ENCODE peak calls at places on chromosomes 11 and 22, in seven cellular contexts. J is tibial nerve, D is OCI-LY7, P is pancreas, L is adrenal gland, I is brain microvascular endothelial cell, F is aorta. A is an unnamed sample.

GRCh38 chr11:126194121-126194543 is 17.3 kb downstream of the RPUSD4 start:
- DNase-seq in J (peak), D (peak), P (no peak), L (peak), I (peak), F (no peak), A (peak)

GRCh38 chr11:6992457-6993431 is 27.4 kb downstream of the ZNF214 start:
- DNase-seq in J (no peak), D (no peak), P (no peak), L (no peak), I (peak), F (no peak), A (no peak)

GRCh38 chr22:30277547-30278344 is 11.1 kb upstream of the OSM start:
- DNase-seq in J (no peak), D (no peak), P (no peak), L (peak), I (peak), F (peak), A (no peak)

GRCh38 chr11:121895919-121896318 is 220.1 kb downstream of the BLID start:
- DNase-seq in J (no peak), D (no peak), P (no peak), L (no peak), I (no peak), F (no peak), A (no peak)

GRCh38 chr11:59560702-59561469 is 49.5 kb downstream of the OR4D9 start:
- DNase-seq in J (peak), D (peak), P (peak), L (peak), I (peak), F (peak), A (peak)

GRCh38 chr11:61281581-61282250 is 13.4 kb downstream of the VWCE start:
- DNase-seq in J (peak), D (peak), P (no peak), L (peak), I (no peak), F (no peak), A (peak)

GRCh38 chr11:1888347-1888753 is 3.3 kb downstream of the PRR33 start:
- DNase-seq in J (no peak), D (no peak), P (no peak), L (no peak), I (no peak), F (no peak), A (no peak)

GRCh38 chr22:31143537-31143936 is 3.2 kb upstream of the PLA2G3 start:
- DNase-seq in J (no peak), D (no peak), P (no peak), L (peak), I (no peak), F (no peak), A (no peak)

GRCh38 chr11:27444801-27445215 is 27.8 kb downstream of the LGR4 start:
- DNase-seq in J (no peak), D (no peak), P (no peak), L (no peak), I (no peak), F (no peak), A (no peak)

GRCh38 chr22:22720201-22720723 is 75.8 kb downstream of the GGTLC2 start:
- DNase-seq in J (peak), D (peak), P (no peak), L (no peak), I (peak), F (no peak), A (peak)

GRCh38 chr22:28222976-28223375 is 303.9 kb upstream of the PITPNB start:
- DNase-seq in J (no peak), D (no peak), P (no peak), L (no peak), I (peak), F (no peak), A (no peak)

GRCh38 chr22:45226681-45227186 is 14.0 kb downstream of the KIAA0930 start:
- DNase-seq in J (no peak), D (no peak), P (no peak), L (no peak), I (no peak), F (peak), A (no peak)

GRCh38 chr11:16959528-16960100 is 54.6 kb downstream of the PLEKHA7 start:
- DNase-seq in J (no peak), D (no peak), P (no peak), L (no peak), I (no peak), F (no peak), A (no peak)

GRCh38 chr11:68927280-68928107 is 23.8 kb downstream of the IGHMBP2 start:
- DNase-seq in J (no peak), D (peak), P (no peak), L (no peak), I (no peak), F (peak), A (peak)

GRCh38 chr11:46906596-46906995 is 11.8 kb downstream of the LRP4 start:
- DNase-seq in J (no peak), D (no peak), P (no peak), L (no peak), I (peak), F (no peak), A (no peak)

GRCh38 chr11:19691815-19692214 is 20.8 kb upstream of the NAV2 start:
- DNase-seq in J (no peak), D (no peak), P (no peak), L (no peak), I (no peak), F (no peak), A (no peak)

GRCh38 chr11:110076388-110076965 is 16.7 kb upstream of the ZC3H12C start:
- DNase-seq in J (no peak), D (no peak), P (no peak), L (no peak), I (no peak), F (no peak), A (peak)
- H3K4me3 ChIP-seq in J (no peak), D (no peak), P (no peak), L (no peak), I (no peak), F (no peak), A (no peak)

GRCh38 chr22:40817737-40818136 is 1.4 kb downstream of the SLC25A17 start:
- DNase-seq in J (no peak), D (peak), P (no peak), L (no peak), I (no peak), F (no peak), A (no peak)
- H3K4me3 ChIP-seq in J (no peak), D (peak), P (no peak), L (no peak), I (no peak), F (no peak), A (no peak)

DNA sequence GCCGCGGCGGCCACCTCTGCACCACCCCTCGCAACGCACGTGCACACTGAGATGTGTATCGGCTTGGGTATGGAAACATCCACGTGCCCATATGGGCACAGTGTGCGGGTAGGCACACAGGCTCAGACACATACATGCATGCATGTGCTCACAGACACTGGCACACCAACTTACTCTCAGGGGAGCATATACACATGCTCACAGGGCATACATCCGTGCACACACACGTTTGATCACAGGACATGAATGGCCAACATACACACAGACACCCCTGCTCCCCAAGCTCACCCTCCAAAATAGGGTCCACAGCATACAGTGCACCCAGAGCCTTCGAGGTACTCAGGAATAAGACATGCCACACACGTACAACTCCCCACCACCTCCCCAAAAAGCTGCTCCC is 52.9 kb downstream of the SLC22A12 start:
- DNase-seq in J (no peak), D (no peak), P (no peak), L (no peak), I (no peak), F (no peak), A (no peak)
- H3K4me3 ChIP-seq in J (no peak), D (no peak), P (no peak), L (no peak), I (no peak), F (peak), A (no peak)

DNA sequence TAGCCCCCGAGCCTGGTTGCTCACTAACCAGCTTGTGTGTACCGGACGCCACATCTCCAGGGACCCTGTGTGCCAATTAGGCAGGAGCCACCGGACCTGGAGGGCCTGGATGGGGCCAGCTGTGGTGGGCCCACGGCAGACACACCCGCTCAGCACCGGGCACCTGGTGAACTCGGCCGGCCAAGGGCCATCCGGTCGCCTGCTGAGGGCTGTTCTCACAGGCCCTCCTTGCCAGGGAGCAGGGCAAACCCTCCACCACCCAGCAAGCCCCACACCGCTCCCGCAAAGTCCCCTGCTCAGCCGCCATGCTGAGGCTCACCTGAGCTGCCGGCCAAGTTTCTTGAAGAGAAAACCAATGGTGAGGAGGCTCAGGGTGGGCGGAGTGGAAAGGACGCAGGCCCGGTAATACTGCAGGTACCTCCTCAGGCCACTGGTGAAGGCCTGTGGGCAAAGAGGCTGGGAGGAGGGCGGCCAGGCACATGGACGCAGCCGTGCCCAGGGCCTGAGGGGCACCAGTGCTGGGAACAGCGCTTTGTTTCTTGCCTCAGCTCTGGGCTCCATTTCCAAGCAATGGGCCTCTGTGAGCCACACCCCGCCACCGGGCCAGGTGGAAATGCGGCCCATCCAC is 17.1 kb downstream of the TUBGCP6 start:
- DNase-seq in J (no peak), D (no peak), P (no peak), L (no peak), I (no peak), F (peak), A (no peak)
- H3K4me3 ChIP-seq in J (no peak), D (no peak), P (no peak), L (no peak), I (no peak), F (no peak), A (no peak)

DNA sequence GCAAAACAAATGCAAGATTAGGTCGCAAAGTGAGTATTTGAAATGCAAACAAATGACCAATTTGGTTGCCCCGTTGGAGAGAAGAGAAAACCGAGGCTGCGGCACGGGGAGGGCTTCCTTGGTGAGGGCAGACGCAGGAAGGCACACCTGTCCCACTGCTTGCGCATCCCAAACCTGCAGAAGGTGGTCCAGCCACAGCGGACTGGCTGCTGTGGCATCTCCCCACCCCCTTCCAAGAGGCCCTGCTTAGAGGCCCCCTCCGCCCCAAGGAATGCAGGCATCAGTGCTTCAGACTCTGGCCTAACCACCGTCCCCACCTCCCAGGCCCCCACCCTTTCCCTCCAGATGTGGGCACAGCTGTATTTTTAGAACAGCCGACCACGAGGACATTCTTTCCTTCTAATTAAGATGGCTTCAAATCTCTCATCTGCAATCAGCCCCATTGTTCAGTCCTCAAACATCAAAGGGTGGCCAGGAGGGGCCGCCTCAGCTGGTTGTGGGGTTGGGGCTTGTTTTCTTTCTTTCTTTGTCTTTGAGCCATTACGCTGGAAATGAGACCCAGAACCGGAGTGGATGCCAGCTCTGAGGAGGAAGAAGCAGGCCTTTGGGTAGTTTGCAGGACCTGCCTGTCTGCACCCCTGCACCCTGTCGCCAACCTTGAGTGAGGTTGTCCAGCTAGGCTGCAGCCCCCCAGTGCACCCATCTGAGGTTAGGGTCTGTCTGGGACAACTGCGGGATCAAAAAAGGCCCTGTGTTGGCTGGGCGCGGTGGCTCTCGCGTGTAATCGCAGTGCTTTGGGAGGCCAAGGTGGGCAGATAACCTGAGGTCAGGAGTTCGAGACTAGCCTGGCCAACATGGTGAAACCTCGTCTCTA is 9.4 kb upstream of the DERL3 start:
- DNase-seq in J (no peak), D (peak), P (no peak), L (no peak), I (no peak), F (no peak), A (peak)
- H3K4me3 ChIP-seq in J (no peak), D (peak), P (no peak), L (no peak), I (no peak), F (no peak), A (no peak)

GRCh38 chr11:129996113-129996870 is 6.3 kb downstream of the PRDM10 start:
- DNase-seq in J (no peak), D (peak), P (no peak), L (no peak), I (no peak), F (no peak), A (no peak)
- H3K4me3 ChIP-seq in J (no peak), D (peak), P (no peak), L (no peak), I (no peak), F (no peak), A (no peak)

DNA sequence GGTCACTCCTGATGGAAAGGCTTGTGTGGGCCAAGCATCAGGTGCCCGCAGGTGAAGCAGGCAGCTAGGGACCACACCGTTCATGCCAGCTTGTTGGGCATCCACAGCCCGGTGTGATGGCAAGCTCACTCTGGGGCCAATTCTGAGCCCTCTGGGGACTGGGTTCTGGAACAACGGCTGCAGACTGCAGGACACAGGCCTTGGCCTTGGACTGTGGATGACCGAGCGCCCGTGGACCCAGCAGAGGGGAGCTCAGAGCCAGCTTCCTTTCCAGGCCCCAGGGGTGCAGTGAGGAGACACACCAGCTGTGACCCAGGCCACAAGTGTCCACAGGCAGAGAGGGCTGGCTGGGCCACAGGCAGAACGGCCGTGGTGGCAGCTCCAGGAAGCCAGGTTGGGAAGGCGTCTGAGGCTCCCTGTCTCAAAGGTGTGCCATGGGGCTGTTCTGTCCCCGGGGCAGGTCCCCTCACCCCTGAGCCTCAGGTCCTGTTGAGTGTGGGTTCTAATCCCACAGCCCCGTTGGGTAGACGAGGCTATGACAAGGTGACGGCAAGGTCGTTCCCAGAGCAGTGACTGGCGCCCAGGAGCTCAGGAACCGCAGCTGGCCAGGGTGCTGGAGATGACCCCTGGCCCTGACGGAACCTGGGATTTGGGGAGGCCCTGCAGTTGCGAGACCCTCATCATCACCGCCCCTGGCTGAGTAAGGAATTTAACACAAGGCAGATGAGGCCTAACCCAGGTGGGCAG is 1079.4 kb downstream of the BRD1 start:
- DNase-seq in J (no peak), D (no peak), P (no peak), L (peak), I (no peak), F (no peak), A (no peak)
- H3K4me3 ChIP-seq in J (no peak), D (no peak), P (no peak), L (no peak), I (no peak), F (no peak), A (no peak)

DNA sequence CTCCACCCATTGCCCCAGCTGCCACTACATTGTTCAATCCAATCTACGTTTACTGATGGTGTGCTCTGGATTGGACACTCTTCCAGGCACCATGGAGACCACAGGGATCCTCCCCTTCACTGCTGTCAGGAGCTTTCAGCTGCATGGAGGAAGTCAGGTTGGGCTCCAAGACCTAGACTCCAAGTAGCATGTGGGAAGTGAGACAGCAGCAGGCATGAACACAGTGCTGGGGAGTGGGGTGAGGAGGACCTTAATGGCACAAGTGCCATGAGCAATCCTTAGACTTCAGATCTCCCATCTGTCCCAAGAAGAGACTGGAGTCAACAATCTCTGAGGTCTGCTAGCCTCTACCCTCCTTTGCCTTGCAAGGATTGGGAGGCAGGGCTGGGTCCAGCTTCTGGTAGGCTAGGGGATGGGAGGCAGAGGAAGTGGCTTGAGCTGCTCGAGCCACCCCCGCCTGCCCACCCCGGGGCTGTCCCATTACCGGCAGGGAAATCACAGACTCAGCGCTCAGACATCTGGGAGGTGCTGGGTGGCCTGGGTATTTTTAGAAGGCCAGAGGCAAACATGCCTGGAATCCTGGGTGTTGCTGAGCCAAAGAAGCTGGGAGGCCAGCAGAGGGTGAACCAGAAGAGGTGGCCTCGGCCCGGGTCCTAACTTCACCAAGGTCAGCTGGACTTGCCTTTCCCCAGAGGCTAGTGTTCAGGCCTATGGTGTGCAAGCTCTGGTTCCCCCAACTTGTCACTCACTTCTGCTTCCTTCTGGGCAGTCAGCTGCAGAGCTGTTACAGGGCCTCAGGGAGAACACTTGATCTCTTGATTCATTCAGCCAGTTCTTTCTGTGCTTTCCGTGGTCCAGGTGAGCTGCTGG is 15.3 kb upstream of the FCHSD2 start:
- DNase-seq in J (no peak), D (peak), P (no peak), L (no peak), I (peak), F (peak), A (peak)
- H3K4me3 ChIP-seq in J (no peak), D (peak), P (no peak), L (no peak), I (no peak), F (no peak), A (no peak)

GRCh38 chr22:17945851-17946690 is 78.3 kb downstream of the MICAL3 start:
- DNase-seq in J (no peak), D (peak), P (no peak), L (no peak), I (no peak), F (no peak), A (no peak)
- H3K4me3 ChIP-seq in J (no peak), D (no peak), P (no peak), L (no peak), I (no peak), F (no peak), A (no peak)

A was measured in transverse colon.